ENCODE peak calls at places on chromosomes 11 and 22, in four cellular contexts. K is AG08396; I is activated T-cell treated with anti-CD3 and anti-CD28 coated beads, Interleukin-2, amount 50 U/mL, for 72 hours; Q is RPMI8226. Z is an unnamed sample.

GRCh38 chr22:47781024-47781423 is 1018.6 kb downstream of the TBC1D22A start:
- DNase-seq in K (no peak), I (no peak), Q (no peak), Z (no peak)

GRCh38 chr22:50313021-50313420 is 5.6 kb upstream of the PLXNB2 start:
- DNase-seq in K (no peak), I (no peak), Q (no peak), Z (no peak)

GRCh38 chr11:33179431-33179830 is 18.2 kb upstream of the CSTF3 start:
- DNase-seq in K (no peak), I (no peak), Q (no peak), Z (no peak)

GRCh38 chr11:96758957-96759356 is 369.1 kb downstream of the JRKL start:
- DNase-seq in K (no peak), I (no peak), Q (no peak), Z (no peak)

GRCh38 chr22:37431811-37432707 is 4.8 kb upstream of the ELFN2 start:
- DNase-seq in K (peak; percentile 87), I (peak; percentile 45), Q (peak; percentile 37), Z (peak; percentile 96)

GRCh38 chr22:19879996-19880785 is 25.5 kb upstream of the GNB1L start:
- DNase-seq in K (no peak), I (no peak), Q (no peak), Z (no peak)

GRCh38 chr22:37634505-37635002 is 4.9 kb upstream of the SH3BP1 start:
- DNase-seq in K (no peak), I (no peak), Q (peak; percentile 38), Z (no peak)

GRCh38 chr11:9020881-9021280 is 17.1 kb upstream of the NRIP3 start:
- DNase-seq in K (no peak), I (no peak), Q (no peak), Z (no peak)

GRCh38 chr11:5608778-5609177 is 12.3 kb downstream of the TRIM6 start:
- DNase-seq in K (no peak), I (no peak), Q (no peak), Z (no peak)

GRCh38 chr22:39724390-39724789 is 153.8 kb downstream of the CACNA1I start:
- DNase-seq in K (no peak), I (no peak), Q (peak; percentile 18), Z (no peak)

GRCh38 chr11:129277216-129277838 is 85.2 kb upstream of the ARHGAP32 start:
- DNase-seq in K (no peak), I (no peak), Q (no peak), Z (peak; percentile 9)

GRCh38 chr11:16043617-16044016 is 312.7 kb downstream of the SOX6 start:
- DNase-seq in K (no peak), I (no peak), Q (no peak), Z (no peak)

GRCh38 chr11:73428227-73428626 is 52.0 kb downstream of the RELT start:
- DNase-seq in K (no peak), I (peak; percentile 10), Q (no peak), Z (no peak)

GRCh38 chr11:72821920-72822799 is 7.9 kb downstream of the ATG16L2 start:
- DNase-seq in K (peak; percentile 99), I (peak; percentile 76), Q (no peak), Z (peak; percentile 87)

GRCh38 chr11:40732107-40732506 is 727.3 kb downstream of the LRRC4C start:
- DNase-seq in K (no peak), I (no peak), Q (no peak), Z (no peak)

GRCh38 chr11:110490886-110491285 is 61.1 kb downstream of the FDX1 start:
- DNase-seq in K (peak; percentile 69), I (no peak), Q (no peak), Z (peak; percentile 91)

GRCh38 chr11:35165416-35166368 is 26.7 kb downstream of the CD44 start:
- DNase-seq in K (no peak), I (peak; percentile 89), Q (no peak), Z (peak; percentile 78)

GRCh38 chr22:50218996-50219727 is 18.4 kb downstream of the SELENOO start:
- DNase-seq in K (peak; percentile 94), I (no peak), Q (no peak), Z (peak; percentile 94)

GRCh38 chr11:119863811-119864601 is 135.0 kb upstream of the NECTIN1 start:
- DNase-seq in K (no peak), I (no peak), Q (peak; percentile 25), Z (no peak)

GRCh38 chr11:79078999-79079398 is 361.8 kb downstream of the TENM4 start:
- DNase-seq in K (no peak), I (no peak), Q (no peak), Z (no peak)

GRCh38 chr22:43236401-43237166 is 49.6 kb upstream of the TTLL12 start:
- DNase-seq in K (no peak), I (no peak), Q (peak; percentile 58), Z (no peak)

GRCh38 chr22:42228480-42228879 is 42.0 kb downstream of the TCF20 start:
- DNase-seq in K (no peak), I (no peak), Q (no peak), Z (no peak)

GRCh38 chr11:20669833-20670684 is 673 bp downstream of the NELL1 start:
- DNase-seq in K (no peak), I (no peak), Q (no peak), Z (no peak)

GRCh38 chr11:10395196-10395897 is 59.7 kb upstream of the AMPD3 start:
- DNase-seq in K (no peak), I (no peak), Q (no peak), Z (no peak)

GRCh38 chr11:48052183-48053040 is 72.1 kb downstream of the PTPRJ start:
- DNase-seq in K (peak; percentile 60), I (no peak), Q (no peak), Z (peak; percentile 53)

GRCh38 chr11:112195906-112196305 is 20.6 kb downstream of the BCO2 start:
- DNase-seq in K (no peak), I (no peak), Q (no peak), Z (peak; percentile 5)

GRCh38 chr11:111776398-111777093 is 10.4 kb upstream of the PPP2R1B start:
- DNase-seq in K (no peak), I (no peak), Q (no peak), Z (no peak)

GRCh38 chr11:46055371-46055770 is 65.9 kb downstream of the PHF21A start:
- DNase-seq in K (peak; percentile 6), I (no peak), Q (no peak), Z (peak; percentile 46)

GRCh38 chr11:65559951-65560537 is 1.9 kb upstream of the LTBP3 start:
- DNase-seq in K (no peak), I (no peak), Q (peak; percentile 42), Z (peak; percentile 36)

GRCh38 chr11:20934521-20934920 is 265.1 kb downstream of the NELL1 start:
- DNase-seq in K (no peak), I (no peak), Q (no peak), Z (no peak)

GRCh38 chr11:8683115-8683807 is 669 bp downstream of the RPL27A start:
- DNase-seq in K (no peak), I (peak; percentile 41), Q (no peak), Z (no peak)

Z was measured in foreskin fibroblast.